ENCODE peak calls at places on chromosomes 4 and X, in nine cellular contexts. H, R, P, Z, W, B, Q, N and T are unnamed samples.

GRCh38 chrX:46130246-46130645 is 415.0 kb downstream of the ZNF674 start:
- DNase-seq in N (no peak), W (peak; percentile 3), P (no peak), Z (no peak), R (no peak), Q (no peak), B (no peak), H (no peak), T (no peak)

GRCh38 chr4:40594261-40595178 is 35.1 kb downstream of the RBM47 start:
- DNase-seq in Q (no peak), P (no peak), R (no peak), H (no peak), W (no peak), Z (no peak), N (peak; percentile 39), B (no peak), T (peak; percentile 82)

GRCh38 chr4:6008766-6009385 is 9.4 kb downstream of the C4orf50 start:
- DNase-seq in Z (peak; percentile 5), Q (no peak), B (no peak), W (no peak), H (no peak), N (no peak), R (no peak), P (no peak), T (no peak)

GRCh38 chr4:26873391-26874026 is 12.9 kb downstream of the STIM2 start:
- DNase-seq in B (no peak), Q (no peak), Z (no peak), H (no peak), P (peak; percentile 63), W (no peak), N (no peak), R (no peak), T (no peak)

GRCh38 chrX:40176256-40176978 is 78.7 kb upstream of the BCOR start:
- DNase-seq in N (no peak), H (peak; percentile 62), P (peak; percentile 62), Z (peak; percentile 48), B (no peak), R (peak; percentile 70), W (peak; percentile 81), Q (no peak), T (peak; percentile 41)

GRCh38 chrX:109629310-109629709 is 4.3 kb upstream of the KCNE5 start:
- DNase-seq in Q (no peak), Z (no peak), P (no peak), N (no peak), W (peak; percentile 32), R (no peak), B (no peak), H (no peak), T (no peak)

GRCh38 chr4:4417886-4418285 is 31.0 kb downstream of the NSG1 start:
- DNase-seq in P (no peak), W (no peak), Z (no peak), B (no peak), H (no peak), Q (peak; percentile 25), R (no peak), N (no peak), T (no peak)

GRCh38 chrX:124938715-124939114 is 381.0 kb upstream of the TEX13C start:
- DNase-seq in B (no peak), N (no peak), Q (no peak), Z (no peak), R (no peak), W (no peak), P (no peak), H (no peak), T (no peak)

GRCh38 chr4:24781999-24782745 is 13.2 kb upstream of the SOD3 start:
- DNase-seq in Q (no peak), W (peak; percentile 8), P (no peak), B (no peak), R (no peak), Z (no peak), H (no peak), N (no peak), T (peak; percentile 75)

GRCh38 chr4:88623097-88623496 is 30.8 kb downstream of the HERC3 start:
- DNase-seq in Q (no peak), W (no peak), Z (no peak), N (peak; percentile 29), R (no peak), P (no peak), H (no peak), B (no peak), T (peak; percentile 96)

GRCh38 chr4:72209600-72209999 is 177.8 kb downstream of the NPFFR2 start:
- DNase-seq in P (no peak), H (no peak), R (no peak), W (no peak), N (no peak), B (no peak), Q (no peak), Z (no peak), T (no peak)

GRCh38 chr4:114040319-114041116 is 61.1 kb upstream of the ARSJ start:
- DNase-seq in P (no peak), Q (peak; percentile 80), R (no peak), B (no peak), H (no peak), N (no peak), Z (no peak), W (no peak), T (peak; percentile 63)

GRCh38 chr4:37936889-37937498 is 23.2 kb upstream of the PTTG2 start:
- DNase-seq in Z (no peak), W (no peak), Q (no peak), R (no peak), N (no peak), P (no peak), B (no peak), H (no peak), T (peak; percentile 15)

GRCh38 chr4:146407669-146408084 is 114.1 kb downstream of the SLC10A7 start:
- DNase-seq in B (no peak), N (no peak), W (no peak), R (no peak), Q (no peak), H (no peak), P (no peak), Z (no peak), T (peak; percentile 34)

GRCh38 chr4:3233391-3234071 is 15.4 kb upstream of the MSANTD1 start:
- DNase-seq in R (no peak), Z (no peak), H (no peak), W (no peak), P (no peak), B (no peak), Q (no peak), N (peak; percentile 39), T (peak; percentile 38)

GRCh38 chrX:46456125-46456922 is 88.9 kb downstream of the ZNF674 start:
- DNase-seq in R (no peak), B (no peak), Z (no peak), N (no peak), H (no peak), Q (no peak), P (no peak), W (no peak), T (no peak)

GRCh38 chr4:74547042-74547441 is 102.1 kb downstream of the AREG start:
- DNase-seq in R (no peak), Z (no peak), N (no peak), B (no peak), P (no peak), Q (no peak), W (no peak), H (no peak), T (no peak)

GRCh38 chrX:14920196-14920595 is 47.0 kb downstream of the MOSPD2 start:
- DNase-seq in H (no peak), B (no peak), P (no peak), N (no peak), R (no peak), W (no peak), Z (no peak), Q (no peak), T (peak; percentile 78)

GRCh38 chr4:151166662-151167061 is 67.2 kb downstream of the RPS3A start:
- DNase-seq in P (no peak), R (no peak), Z (no peak), W (no peak), Q (no peak), B (no peak), H (no peak), N (no peak), T (no peak)

GRCh38 chr4:159455675-159456235 is 352.9 kb downstream of the RAPGEF2 start:
- DNase-seq in Z (peak; percentile 16), W (peak; percentile 57), N (no peak), R (no peak), B (peak; percentile 62), Q (peak; percentile 47), P (no peak), H (no peak), T (peak; percentile 59)

GRCh38 chrX:39261446-39262147 is 460.3 kb downstream of the MID1IP1 start:
- DNase-seq in N (no peak), W (peak; percentile 68), Q (peak; percentile 41), B (peak; percentile 41), Z (no peak), R (no peak), H (no peak), P (no peak), T (peak; percentile 39)

GRCh38 chr4:24655326-24655725 is 71.0 kb upstream of the DHX15 start:
- DNase-seq in Z (no peak), N (no peak), R (no peak), Q (no peak), W (no peak), P (no peak), B (no peak), H (no peak), T (no peak)

GRCh38 chr4:185716008-185716976 is 95.7 kb downstream of the SORBS2 start:
- DNase-seq in P (no peak), Z (no peak), R (no peak), N (no peak), H (no peak), Q (no peak), W (no peak), B (no peak), T (no peak)

GRCh38 chrX:32877592-32877991 is 333.8 kb downstream of the DMD start:
- DNase-seq in H (no peak), N (no peak), R (no peak), P (no peak), B (no peak), W (no peak), Z (no peak), Q (no peak), T (no peak)

GRCh38 chr4:143395054-143395453 is 58.4 kb downstream of the GAB1 start:
- DNase-seq in Z (no peak), Q (no peak), P (no peak), H (no peak), B (no peak), R (no peak), N (no peak), W (no peak), T (no peak)

GRCh38 chrX:1483843-1484637 is 31.3 kb upstream of the ASMTL start:
- DNase-seq in H (no peak), W (no peak), B (no peak), Z (no peak), Q (peak; percentile 33), P (no peak), N (no peak), R (no peak), T (no peak)

GRCh38 chr4:105895324-105895608 is at the start of gene NPNT:
- DNase-seq in N (no peak), P (no peak), H (no peak), Z (no peak), W (peak; percentile 79), Q (no peak), B (peak; percentile 47), R (no peak), T (no peak)

GRCh38 chr4:69044247-69044646 is 52.0 kb upstream of the UGT2B7 start:
- DNase-seq in H (no peak), W (no peak), R (no peak), N (no peak), P (no peak), B (no peak), Q (no peak), Z (no peak), T (no peak)

GRCh38 chrX:119325456-119325855 is 73.7 kb upstream of the SLC25A43 start:
- DNase-seq in Q (no peak), R (no peak), H (no peak), P (no peak), Z (no peak), N (no peak), B (no peak), W (no peak), T (peak; percentile 32)

GRCh38 chr4:151284534-151285245 is 7.7 kb downstream of the PRSS48 start:
- DNase-seq in W (no peak), B (no peak), R (no peak), N (no peak), P (no peak), Q (no peak), Z (no peak), H (no peak), T (no peak)

GRCh38 chrX:13996650-13997049 is 33.0 kb downstream of the GEMIN8 start:
- DNase-seq in W (no peak), Z (no peak), Q (no peak), B (no peak), P (no peak), N (no peak), H (no peak), R (no peak), T (no peak)